ENCODE peak calls at places on chromosome 22, in eight cellular contexts. W, X, U, D, N, H, M and V are unnamed samples.

GRCh38 chr22:26474687-26475086 is 8.9 kb downstream of the HPS4 start:
- DNase-seq in X (no peak), U (no peak), D (no peak), M (peak; percentile 68), N (no peak), H (no peak), W (no peak), V (no peak)

GRCh38 chr22:29748248-29748893 is 18.4 kb downstream of the ZMAT5 start:
- DNase-seq in M (no peak), U (no peak), D (no peak), H (no peak), X (no peak), W (no peak), N (no peak), V (no peak)

GRCh38 chr22:46025225-46025972 is 48.4 kb upstream of the WNT7B start:
- DNase-seq in H (no peak), M (no peak), W (peak; percentile 13), D (no peak), U (peak; percentile 28), X (no peak), N (no peak), V (no peak)

GRCh38 chr22:28637225-28637624 is 42.4 kb downstream of the TTC28 start:
- DNase-seq in M (no peak), N (no peak), D (no peak), U (no peak), H (no peak), X (no peak), W (no peak), V (no peak)

GRCh38 chr22:37187891-37188761 is at the start of gene C1QTNF6:
- DNase-seq in U (no peak), H (no peak), D (no peak), N (peak; percentile 35), W (peak; percentile 62), X (peak; percentile 56), M (peak; percentile 62), V (peak; percentile 70)

GRCh38 chr22:31036671-31037550 is 44.2 kb upstream of the SMTN start:
- DNase-seq in X (no peak), N (peak; percentile 53), H (no peak), W (peak; percentile 73), D (no peak), U (no peak), M (peak; percentile 33), V (peak; percentile 13)

GRCh38 chr22:30830907-30831306 is 136.2 kb downstream of the OSBP2 start:
- DNase-seq in M (peak; percentile 97), H (no peak), N (peak; percentile 97), W (no peak), D (no peak), U (peak; percentile 44), X (no peak), V (no peak)

GRCh38 chr22:46878549-46878948 is 116.1 kb downstream of the TBC1D22A start:
- DNase-seq in W (no peak), U (no peak), M (no peak), D (no peak), N (no peak), X (no peak), H (no peak), V (no peak)

GRCh38 chr22:39115976-39116621 is 19.1 kb downstream of the APOBEC3H start:
- DNase-seq in M (no peak), U (no peak), X (peak; percentile 1), D (no peak), H (no peak), N (no peak), W (no peak), V (no peak)

GRCh38 chr22:37566903-37567798 is 6.9 kb downstream of the CDC42EP1 start:
- DNase-seq in D (peak; percentile 41), M (peak; percentile 63), U (peak; percentile 91), N (peak; percentile 46), H (peak; percentile 61), W (peak; percentile 85), X (peak; percentile 89), V (peak; percentile 87)

GRCh38 chr22:38419864-38420172 is 35.2 kb downstream of the KCNJ4 start:
- DNase-seq in U (no peak), D (no peak), M (no peak), H (no peak), W (no peak), X (no peak), N (no peak), V (no peak)

GRCh38 chr22:48154169-48154942 is 1391.9 kb downstream of the TBC1D22A start:
- DNase-seq in N (no peak), D (no peak), M (no peak), X (no peak), W (no peak), U (peak; percentile 63), H (no peak), V (no peak)

GRCh38 chr22:46083383-46084350 is 66.7 kb upstream of the PPARA start:
- DNase-seq in D (no peak), U (peak; percentile 75), X (peak; percentile 51), H (no peak), W (peak; percentile 27), M (no peak), N (no peak), V (peak; percentile 43)

GRCh38 chr22:29028468-29028867 is 33.2 kb downstream of the C22orf31 start:
- DNase-seq in M (no peak), D (no peak), N (no peak), W (no peak), U (no peak), H (no peak), X (no peak), V (no peak)

GRCh38 chr22:35663371-35663770 is 15.1 kb downstream of the APOL6 start:
- DNase-seq in H (no peak), W (no peak), N (no peak), U (no peak), D (no peak), X (no peak), M (no peak), V (no peak)
- H3K4me3 ChIP-seq in H (no peak overlapping the region), W (peak overlapping the region; percentile 21), N (no peak overlapping the region), U (peak overlapping the region; percentile 13), D (peak overlapping the region; percentile 3), X (peak overlapping the region; percentile 44), M (no peak overlapping the region), V (no peak overlapping the region)

GRCh38 chr22:32636884-32637283 is 162.3 kb downstream of the FBXO7 start:
- DNase-seq in U (no peak), M (no peak), H (no peak), D (no peak), W (no peak), N (no peak), X (no peak), V (no peak)
- TF ChIP-seq CTCF in U (no peak), M (no peak), H (no peak), D (no peak), W (no peak), N (no peak), X (no peak), V (no peak)

DNA sequence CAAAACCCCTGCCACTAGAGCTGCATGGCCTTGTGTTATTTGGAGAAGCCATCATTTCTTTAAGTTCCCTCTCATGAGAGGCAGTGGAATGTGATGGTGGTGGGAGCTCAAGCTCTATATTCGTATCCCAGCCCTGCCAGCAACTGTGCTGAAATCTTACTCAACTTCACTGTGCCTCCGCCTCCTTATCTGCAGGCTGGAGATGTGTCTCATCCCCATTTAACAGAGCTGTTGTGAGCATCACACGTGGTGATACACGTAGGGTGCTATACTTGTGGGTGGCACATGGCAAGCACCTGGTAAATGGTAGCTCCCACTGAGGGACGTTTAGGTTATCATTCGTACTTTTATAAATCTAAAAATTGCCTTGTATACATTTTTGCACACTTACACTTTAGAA is 23.1 kb downstream of the TNRC6B start:
- DNase-seq in W (no peak), U (no peak), X (no peak), N (no peak), H (no peak), D (no peak), M (no peak), V (no peak)
- H3K36me3 ChIP-seq in W (no peaks in the 10 kb centered on the region), U (no peaks in the 10 kb centered on the region), X (no peaks in the 10 kb centered on the region), N (no peaks in the 10 kb centered on the region), H (peaks cover 1% of the 10 kb centered on the region), D (no peaks in the 10 kb centered on the region), M (no peaks in the 10 kb centered on the region), V (no peaks in the 10 kb centered on the region)

GRCh38 chr22:22207845-22208564 is 36.6 kb upstream of the VPREB1 start:
- DNase-seq in W (peak; percentile 22), X (peak; percentile 64), D (peak; percentile 11), H (peak; percentile 53), M (peak; percentile 59), U (no peak), N (peak; percentile 70), V (peak; percentile 82)
- H3K4me3 ChIP-seq in W (no peak overlapping the region), X (no peak overlapping the region), D (no peak overlapping the region), H (no peak overlapping the region), M (no peak overlapping the region), U (no peak overlapping the region), N (no peak overlapping the region), V (no peak overlapping the region)

GRCh38 chr22:50011447-50012200 is 941 bp downstream of the IL17REL start:
- DNase-seq in W (no peak), H (no peak), N (no peak), U (no peak), M (no peak), D (no peak), X (no peak), V (peak; percentile 6)

GRCh38 chr22:50014053-50014501 is 1.5 kb upstream of the IL17REL start:
- DNase-seq in W (no peak), N (no peak), X (no peak), D (no peak), M (no peak), U (no peak), H (no peak), V (peak; percentile 9)

GRCh38 chr22:50014655-50015401 is 2.3 kb upstream of the IL17REL start:
- DNase-seq in X (no peak), M (no peak), H (no peak), U (peak; percentile 77), D (no peak), W (no peak), N (no peak), V (peak; percentile 12)

GRCh38 chr22:50010676-50011446 is 1.7 kb downstream of the IL17REL start:
- DNase-seq in X (no peak), N (no peak), D (no peak), U (no peak), W (no peak), H (no peak), M (no peak), V (no peak)

GRCh38 chr22:50012201-50013181 is at the start of gene IL17REL:
- DNase-seq in N (peak; percentile 10), U (no peak), H (no peak), W (peak; percentile 34), X (no peak), M (no peak), D (no peak), V (peak; percentile 17)
- TF ChIP-seq CTCF in N (no peak), U (no peak), H (peak; percentile 59), W (peak; percentile 23), X (no peak), M (peak; percentile 25), D (no peak), V (no peak)

GRCh38 chr22:24741769-24742168 is 32.8 kb downstream of the PIWIL3 start:
- DNase-seq in H (no peak), M (no peak), W (no peak), X (no peak), D (no peak), U (no peak), N (no peak), V (no peak)
- H3K36me3 ChIP-seq in H (no peaks in the 10 kb centered on the region), M (no peaks in the 10 kb centered on the region), W (no peaks in the 10 kb centered on the region), X (no peaks in the 10 kb centered on the region), D (no peaks in the 10 kb centered on the region), U (no peaks in the 10 kb centered on the region), N (no peaks in the 10 kb centered on the region), V (no peaks in the 10 kb centered on the region)

DNA sequence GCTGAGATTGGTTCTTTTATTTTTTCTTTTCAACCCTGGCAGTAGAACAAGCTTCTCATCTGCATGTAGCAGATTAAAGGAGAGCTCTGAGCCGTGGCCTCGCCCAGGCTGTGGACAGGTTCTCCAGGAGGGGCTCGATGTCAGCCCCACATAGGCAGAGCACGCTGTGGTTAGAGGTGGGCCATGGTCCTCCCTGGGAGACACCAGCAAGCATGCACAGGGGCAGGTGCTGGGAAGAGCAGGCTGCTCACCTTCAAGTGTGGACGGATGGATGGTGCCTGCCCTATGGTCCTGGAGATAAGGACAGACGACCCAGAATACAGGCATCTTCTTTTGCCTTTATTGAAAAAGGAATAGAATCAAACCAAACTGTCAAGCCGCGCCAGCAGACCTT is 634.8 kb downstream of the BRD1 start:
- DNase-seq in M (no peak), D (no peak), H (no peak), U (no peak), N (no peak), X (no peak), W (no peak), V (no peak)
- H3K4me3 ChIP-seq in M (no peak overlapping the region), D (no peak overlapping the region), H (no peak overlapping the region), U (no peak overlapping the region), N (no peak overlapping the region), X (no peak overlapping the region), W (no peak overlapping the region), V (no peak overlapping the region)